ENCODE peak calls at places on chromosomes 3 and 15, in eight cellular contexts. One of them, this sample, is unnamed.

GRCh38 chr15:67142142-67143092 is 77.0 kb downstream of the SMAD3 start:
- DNase-seq in A549: peak
- DNase-seq in PC-3: peak
- DNase-seq in foreskin fibroblast: peak
- DNase-seq in heart right ventricle: no peak
- DNase-seq in mucosa of descending colon: no peak
- DNase-seq in astrocyte of the cerebellum: no peak
- DNase-seq in ascending aorta: no peak
- DNase-seq in this sample: no peak

GRCh38 chr3:151328298-151329036 is 882 bp downstream of the P2RY13 start:
- DNase-seq in foreskin fibroblast: peak
- DNase-seq in astrocyte of the cerebellum: no peak
- DNase-seq in mucosa of descending colon: no peak
- DNase-seq in heart right ventricle: no peak
- DNase-seq in PC-3: peak
- DNase-seq in A549: peak
- DNase-seq in ascending aorta: no peak
- DNase-seq in this sample: no peak

GRCh38 chr3:187636528-187636927 is 33.7 kb downstream of the SST start:
- DNase-seq in mucosa of descending colon: no peak
- DNase-seq in ascending aorta: no peak
- DNase-seq in PC-3: no peak
- DNase-seq in foreskin fibroblast: no peak
- DNase-seq in astrocyte of the cerebellum: no peak
- DNase-seq in heart right ventricle: no peak
- DNase-seq in A549: no peak
- DNase-seq in this sample: no peak

GRCh38 chr15:42576040-42576594 is 711 bp downstream of the STARD9 start:
- DNase-seq in astrocyte of the cerebellum: no peak
- DNase-seq in foreskin fibroblast: no peak
- DNase-seq in ascending aorta: no peak
- DNase-seq in A549: no peak
- DNase-seq in heart right ventricle: no peak
- DNase-seq in PC-3: no peak
- DNase-seq in mucosa of descending colon: no peak
- DNase-seq in this sample: no peak

GRCh38 chr3:291028-291427 is 94.5 kb downstream of the CHL1 start:
- DNase-seq in PC-3: no peak
- DNase-seq in ascending aorta: no peak
- DNase-seq in heart right ventricle: no peak
- DNase-seq in foreskin fibroblast: no peak
- DNase-seq in astrocyte of the cerebellum: no peak
- DNase-seq in A549: no peak
- DNase-seq in mucosa of descending colon: no peak
- DNase-seq in this sample: no peak

GRCh38 chr3:68878322-68878721 is 54.0 kb downstream of the TAFA4 start:
- DNase-seq in ascending aorta: no peak
- DNase-seq in A549: peak
- DNase-seq in heart right ventricle: no peak
- DNase-seq in PC-3: peak
- DNase-seq in foreskin fibroblast: peak
- DNase-seq in astrocyte of the cerebellum: peak
- DNase-seq in mucosa of descending colon: no peak
- DNase-seq in this sample: peak

GRCh38 chr3:65401359-65401810 is 637.3 kb downstream of the MAGI1 start:
- DNase-seq in heart right ventricle: no peak
- DNase-seq in astrocyte of the cerebellum: no peak
- DNase-seq in foreskin fibroblast: peak
- DNase-seq in ascending aorta: no peak
- DNase-seq in A549: no peak
- DNase-seq in PC-3: no peak
- DNase-seq in mucosa of descending colon: no peak
- DNase-seq in this sample: no peak

GRCh38 chr3:14431556-14431927 is 29.1 kb downstream of the SLC6A6 start:
- DNase-seq in astrocyte of the cerebellum: no peak
- DNase-seq in ascending aorta: no peak
- DNase-seq in heart right ventricle: no peak
- DNase-seq in mucosa of descending colon: no peak
- DNase-seq in PC-3: no peak
- DNase-seq in foreskin fibroblast: no peak
- DNase-seq in A549: no peak
- DNase-seq in this sample: no peak

GRCh38 chr15:40957581-40958051 is 4.3 kb downstream of the CHAC1 start:
- DNase-seq in foreskin fibroblast: peak
- DNase-seq in A549: no peak
- DNase-seq in ascending aorta: peak
- DNase-seq in heart right ventricle: peak
- DNase-seq in mucosa of descending colon: peak
- DNase-seq in astrocyte of the cerebellum: no peak
- DNase-seq in PC-3: no peak
- DNase-seq in this sample: no peak

GRCh38 chr15:40955141-40955903 is 2.1 kb downstream of the CHAC1 start:
- DNase-seq in A549: no peak
- DNase-seq in mucosa of descending colon: no peak
- DNase-seq in foreskin fibroblast: no peak
- DNase-seq in PC-3: no peak
- DNase-seq in astrocyte of the cerebellum: no peak
- DNase-seq in ascending aorta: no peak
- DNase-seq in heart right ventricle: no peak
- DNase-seq in this sample: no peak

GRCh38 chr15:40957041-40957555 is 3.8 kb downstream of the CHAC1 start:
- DNase-seq in mucosa of descending colon: no peak
- DNase-seq in PC-3: no peak
- DNase-seq in ascending aorta: no peak
- DNase-seq in A549: no peak
- DNase-seq in heart right ventricle: no peak
- DNase-seq in astrocyte of the cerebellum: no peak
- DNase-seq in foreskin fibroblast: no peak
- DNase-seq in this sample: no peak

GRCh38 chr15:40955930-40956542 is 2.8 kb downstream of the CHAC1 start:
- DNase-seq in ascending aorta: no peak
- DNase-seq in heart right ventricle: no peak
- DNase-seq in A549: no peak
- DNase-seq in foreskin fibroblast: peak
- DNase-seq in PC-3: no peak
- DNase-seq in mucosa of descending colon: no peak
- DNase-seq in astrocyte of the cerebellum: no peak
- DNase-seq in this sample: no peak

DNA sequence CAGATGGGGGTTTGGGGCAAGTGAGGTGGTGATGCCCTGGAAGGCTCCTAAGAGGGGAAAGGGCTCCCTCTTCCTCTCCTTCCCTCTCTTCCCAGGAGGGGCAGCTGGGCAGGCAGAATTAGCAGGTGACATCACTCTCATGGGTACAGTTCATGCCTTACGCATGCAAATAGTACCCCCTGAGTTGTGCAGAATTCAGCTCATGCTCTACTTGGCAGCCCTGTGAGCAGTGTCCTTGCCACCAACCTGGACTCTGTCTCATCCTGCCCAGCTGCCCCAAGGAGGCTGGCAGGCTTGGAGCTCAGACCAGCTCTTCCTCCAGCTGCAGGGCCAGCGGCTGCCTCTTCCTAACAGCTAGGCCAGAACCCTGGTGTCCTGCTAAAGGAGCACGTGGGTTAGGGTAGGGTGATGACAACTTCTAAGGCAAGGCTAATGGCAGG is 3.3 kb downstream of the CHAC1 start:
- DNase-seq in ascending aorta: no peak
- DNase-seq in astrocyte of the cerebellum: no peak
- DNase-seq in foreskin fibroblast: no peak
- DNase-seq in A549: no peak
- DNase-seq in PC-3: no peak
- DNase-seq in mucosa of descending colon: no peak
- DNase-seq in heart right ventricle: peak
- DNase-seq in this sample: no peak
- H3K4me3 ChIP-seq in ascending aorta: no peak
- H3K4me3 ChIP-seq in astrocyte of the cerebellum: no peak
- H3K4me3 ChIP-seq in foreskin fibroblast: no peak
- H3K4me3 ChIP-seq in A549: no peak
- H3K4me3 ChIP-seq in PC-3: no peak
- H3K4me3 ChIP-seq in mucosa of descending colon: no peak
- H3K4me3 ChIP-seq in heart right ventricle: no peak
- H3K4me3 ChIP-seq in this sample: no peak

DNA sequence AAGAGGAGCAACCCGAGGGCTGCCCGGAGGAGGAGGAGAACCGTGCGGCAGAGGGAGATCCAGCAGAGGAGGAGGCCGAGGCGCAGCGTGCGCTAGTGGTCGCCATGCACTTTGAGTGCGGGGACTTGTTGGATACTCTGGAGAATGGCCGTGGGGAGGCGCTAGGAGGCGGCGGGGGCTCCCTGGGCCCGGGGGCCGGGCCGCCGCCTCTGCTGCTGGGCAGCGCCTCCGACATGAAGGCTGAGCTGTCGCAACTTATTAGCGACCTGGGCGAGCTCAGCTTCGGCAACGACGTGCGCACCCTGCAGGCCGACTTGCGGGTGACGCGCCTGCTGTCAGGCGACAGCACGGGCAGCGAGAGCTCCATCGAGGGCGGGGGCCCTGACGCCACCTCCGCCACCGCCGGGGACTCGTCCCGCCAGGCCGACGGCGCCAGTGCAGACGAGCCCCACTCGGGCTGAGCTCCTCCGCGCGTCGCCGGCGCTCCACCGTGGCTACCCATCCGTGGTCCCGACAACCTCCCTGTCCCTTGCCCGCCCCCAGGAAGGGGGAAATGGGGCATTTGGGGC is 2.0 kb downstream of the FAM43A start:
- DNase-seq in mucosa of descending colon: peak
- DNase-seq in heart right ventricle: peak
- DNase-seq in PC-3: peak
- DNase-seq in foreskin fibroblast: peak
- DNase-seq in ascending aorta: peak
- DNase-seq in A549: peak
- DNase-seq in astrocyte of the cerebellum: no peak
- DNase-seq in this sample: no peak
- H3K4me3 ChIP-seq in mucosa of descending colon: peak
- H3K4me3 ChIP-seq in heart right ventricle: peak
- H3K4me3 ChIP-seq in PC-3: peak
- H3K4me3 ChIP-seq in foreskin fibroblast: peak
- H3K4me3 ChIP-seq in ascending aorta: peak
- H3K4me3 ChIP-seq in A549: peak
- H3K4me3 ChIP-seq in astrocyte of the cerebellum: peak
- H3K4me3 ChIP-seq in this sample: peak

GRCh38 chr3:52847241-52847640 is 12.4 kb upstream of the MUSTN1 start:
- DNase-seq in A549: no peak
- DNase-seq in astrocyte of the cerebellum: no peak
- DNase-seq in mucosa of descending colon: no peak
- DNase-seq in foreskin fibroblast: no peak
- DNase-seq in ascending aorta: no peak
- DNase-seq in heart right ventricle: no peak
- DNase-seq in PC-3: no peak
- DNase-seq in this sample: no peak

GRCh38 chr3:52845157-52845556 is 10.3 kb upstream of the MUSTN1 start:
- DNase-seq in astrocyte of the cerebellum: no peak
- DNase-seq in heart right ventricle: peak
- DNase-seq in mucosa of descending colon: peak
- DNase-seq in ascending aorta: peak
- DNase-seq in PC-3: no peak
- DNase-seq in foreskin fibroblast: peak
- DNase-seq in A549: no peak
- DNase-seq in this sample: no peak

GRCh38 chr3:52844290-52844985 is 9.6 kb upstream of the MUSTN1 start:
- DNase-seq in PC-3: no peak
- DNase-seq in astrocyte of the cerebellum: no peak
- DNase-seq in foreskin fibroblast: no peak
- DNase-seq in A549: no peak
- DNase-seq in mucosa of descending colon: no peak
- DNase-seq in ascending aorta: no peak
- DNase-seq in heart right ventricle: no peak
- DNase-seq in this sample: no peak

GRCh38 chr3:52846427-52846983 is 11.7 kb upstream of the MUSTN1 start:
- DNase-seq in heart right ventricle: no peak
- DNase-seq in ascending aorta: no peak
- DNase-seq in A549: no peak
- DNase-seq in mucosa of descending colon: no peak
- DNase-seq in astrocyte of the cerebellum: no peak
- DNase-seq in foreskin fibroblast: no peak
- DNase-seq in PC-3: no peak
- DNase-seq in this sample: no peak

DNA sequence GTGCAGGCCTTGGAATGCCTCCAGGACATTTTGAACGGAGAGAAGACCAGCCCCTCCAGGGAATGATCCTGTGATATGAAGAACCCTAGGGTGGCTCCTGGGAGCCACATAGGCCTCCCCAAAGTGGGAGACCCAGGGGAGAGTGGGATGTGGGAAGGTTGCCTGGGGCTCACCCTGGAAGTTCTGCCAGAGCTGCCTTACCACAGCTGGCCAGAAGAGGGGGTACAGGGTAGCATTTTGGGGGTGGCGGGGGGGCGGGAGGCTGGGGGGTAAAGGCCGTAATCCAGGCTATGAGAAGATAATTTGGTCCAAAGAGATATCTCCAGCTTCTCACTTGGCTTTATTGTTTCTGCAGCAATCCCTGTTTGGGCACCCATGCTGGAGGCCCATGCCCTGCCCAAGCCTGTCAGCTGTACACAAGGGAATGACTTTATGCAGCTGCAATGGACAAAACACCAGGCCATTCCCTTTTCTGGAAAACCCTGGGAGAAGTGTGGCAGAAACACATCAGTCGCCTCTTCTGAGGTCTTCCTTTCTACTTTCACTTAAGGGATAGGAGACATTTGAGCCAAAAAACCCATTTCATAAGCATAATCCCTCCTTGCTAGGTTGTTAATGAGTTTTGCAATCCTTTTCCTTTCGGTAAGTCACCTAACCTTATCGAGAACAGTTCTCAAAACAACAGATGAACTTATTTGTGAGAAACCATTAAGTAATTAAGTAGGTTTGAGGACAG is 11.0 kb upstream of the MUSTN1 start:
- DNase-seq in PC-3: no peak
- DNase-seq in ascending aorta: no peak
- DNase-seq in A549: no peak
- DNase-seq in mucosa of descending colon: peak
- DNase-seq in heart right ventricle: peak
- DNase-seq in astrocyte of the cerebellum: no peak
- DNase-seq in foreskin fibroblast: peak
- DNase-seq in this sample: no peak
- H3K4me3 ChIP-seq in PC-3: no peak
- H3K4me3 ChIP-seq in ascending aorta: no peak
- H3K4me3 ChIP-seq in A549: no peak
- H3K4me3 ChIP-seq in mucosa of descending colon: no peak
- H3K4me3 ChIP-seq in heart right ventricle: no peak
- H3K4me3 ChIP-seq in astrocyte of the cerebellum: no peak
- H3K4me3 ChIP-seq in foreskin fibroblast: no peak
- H3K4me3 ChIP-seq in this sample: no peak

GRCh38 chr3:36763111-36763849 is 1.1 kb downstream of the DCLK3 start:
- DNase-seq in ascending aorta: no peak
- DNase-seq in astrocyte of the cerebellum: no peak
- DNase-seq in heart right ventricle: no peak
- DNase-seq in PC-3: no peak
- DNase-seq in A549: no peak
- DNase-seq in mucosa of descending colon: no peak
- DNase-seq in foreskin fibroblast: no peak
- DNase-seq in this sample: no peak

GRCh38 chr3:36764704-36765038 is 318 bp upstream of the DCLK3 start:
- DNase-seq in A549: no peak
- DNase-seq in astrocyte of the cerebellum: no peak
- DNase-seq in PC-3: no peak
- DNase-seq in ascending aorta: no peak
- DNase-seq in mucosa of descending colon: no peak
- DNase-seq in heart right ventricle: no peak
- DNase-seq in foreskin fibroblast: no peak
- DNase-seq in this sample: no peak

GRCh38 chr3:36769926-36770325 is 5.6 kb upstream of the DCLK3 start:
- DNase-seq in heart right ventricle: no peak
- DNase-seq in mucosa of descending colon: no peak
- DNase-seq in astrocyte of the cerebellum: no peak
- DNase-seq in PC-3: no peak
- DNase-seq in A549: no peak
- DNase-seq in ascending aorta: no peak
- DNase-seq in foreskin fibroblast: no peak
- DNase-seq in this sample: no peak

GRCh38 chr3:36765104-36765503 is 751 bp upstream of the DCLK3 start:
- DNase-seq in ascending aorta: no peak
- DNase-seq in heart right ventricle: no peak
- DNase-seq in A549: no peak
- DNase-seq in foreskin fibroblast: no peak
- DNase-seq in PC-3: no peak
- DNase-seq in astrocyte of the cerebellum: no peak
- DNase-seq in mucosa of descending colon: no peak
- DNase-seq in this sample: no peak

GRCh38 chr3:36763850-36764703 is at the start of gene DCLK3:
- DNase-seq in heart right ventricle: no peak
- DNase-seq in ascending aorta: no peak
- DNase-seq in A549: no peak
- DNase-seq in PC-3: no peak
- DNase-seq in mucosa of descending colon: no peak
- DNase-seq in foreskin fibroblast: peak
- DNase-seq in astrocyte of the cerebellum: no peak
- DNase-seq in this sample: no peak
- H3K4me3 ChIP-seq in heart right ventricle: peak
- H3K4me3 ChIP-seq in ascending aorta: peak
- H3K4me3 ChIP-seq in A549: peak
- H3K4me3 ChIP-seq in PC-3: no peak
- H3K4me3 ChIP-seq in mucosa of descending colon: no peak
- H3K4me3 ChIP-seq in foreskin fibroblast: no peak
- H3K4me3 ChIP-seq in astrocyte of the cerebellum: no peak
- H3K4me3 ChIP-seq in this sample: peak